ENCODE peak calls at places on chromosomes 11 and 22, in four cellular contexts. One of them, this sample, is unnamed.

GRCh38 chr11:121464352-121464946 is 11.7 kb upstream of the SORL1-AS1 start:
- DNase-seq in cardiac muscle cell: peak; percentile 90
- DNase-seq in neural progenitor cell: no peak
- DNase-seq in right lobe of liver: no peak
- DNase-seq in this sample: peak; percentile 89

GRCh38 chr11:27621440-27622161 is 78.7 kb downstream of the BDNF start:
- DNase-seq in neural progenitor cell: no peak
- DNase-seq in cardiac muscle cell: peak; percentile 53
- DNase-seq in right lobe of liver: peak; percentile 50
- DNase-seq in this sample: peak; percentile 78

GRCh38 chr22:49051491-49052022 is 776.1 kb downstream of the BRD1 start:
- DNase-seq in cardiac muscle cell: no peak
- DNase-seq in right lobe of liver: no peak
- DNase-seq in neural progenitor cell: no peak
- DNase-seq in this sample: no peak

GRCh38 chr22:21938071-21938822 is 14.4 kb downstream of the PPM1F start:
- DNase-seq in neural progenitor cell: peak; percentile 96
- DNase-seq in cardiac muscle cell: peak; percentile 97
- DNase-seq in right lobe of liver: peak; percentile 93
- DNase-seq in this sample: peak; percentile 85

GRCh38 chr11:59643390-59643789 is 25.4 kb downstream of the PATL1 start:
- DNase-seq in neural progenitor cell: no peak
- DNase-seq in cardiac muscle cell: no peak
- DNase-seq in right lobe of liver: no peak
- DNase-seq in this sample: no peak

GRCh38 chr11:16512163-16512562 is 155.8 kb upstream of the SOX6 start:
- DNase-seq in right lobe of liver: no peak
- DNase-seq in neural progenitor cell: no peak
- DNase-seq in cardiac muscle cell: no peak
- DNase-seq in this sample: no peak

GRCh38 chr11:123272565-123272964 is 77.5 kb upstream of the CLMP start:
- DNase-seq in neural progenitor cell: no peak
- DNase-seq in right lobe of liver: no peak
- DNase-seq in cardiac muscle cell: no peak
- DNase-seq in this sample: peak; percentile 11

GRCh38 chr22:42613869-42614268 is 814 bp downstream of the POLDIP3 start:
- DNase-seq in right lobe of liver: no peak
- DNase-seq in cardiac muscle cell: peak; percentile 28
- DNase-seq in neural progenitor cell: no peak
- DNase-seq in this sample: peak; percentile 29

GRCh38 chr11:35210886-35211546 is 72.0 kb downstream of the CD44 start:
- DNase-seq in right lobe of liver: no peak
- DNase-seq in neural progenitor cell: no peak
- DNase-seq in cardiac muscle cell: no peak
- DNase-seq in this sample: peak; percentile 17

GRCh38 chr11:61815790-61816735 is 740 bp downstream of the FADS1 start:
- DNase-seq in right lobe of liver: peak; percentile 68
- DNase-seq in cardiac muscle cell: peak; percentile 85
- DNase-seq in neural progenitor cell: peak; percentile 84
- DNase-seq in this sample: peak; percentile 56

GRCh38 chr22:27867114-27867957 is 51.7 kb downstream of the PITPNB start:
- DNase-seq in right lobe of liver: no peak
- DNase-seq in neural progenitor cell: no peak
- DNase-seq in cardiac muscle cell: peak; percentile 67
- DNase-seq in this sample: no peak

GRCh38 chr11:9150501-9150900 is 59.1 kb upstream of the SCUBE2 start:
- DNase-seq in neural progenitor cell: no peak
- DNase-seq in cardiac muscle cell: peak; percentile 39
- DNase-seq in right lobe of liver: no peak
- DNase-seq in this sample: peak; percentile 67

GRCh38 chr22:36257948-36258674 is 5.2 kb downstream of the APOL1 start:
- DNase-seq in neural progenitor cell: no peak
- DNase-seq in cardiac muscle cell: no peak
- DNase-seq in right lobe of liver: peak; percentile 36
- DNase-seq in this sample: no peak

GRCh38 chr11:48064306-48064705 is 83.9 kb downstream of the PTPRJ start:
- DNase-seq in right lobe of liver: no peak
- DNase-seq in cardiac muscle cell: peak; percentile 68
- DNase-seq in neural progenitor cell: no peak
- DNase-seq in this sample: peak; percentile 89

GRCh38 chr22:22128440-22128839 is 116.1 kb upstream of the VPREB1 start:
- DNase-seq in neural progenitor cell: no peak
- DNase-seq in cardiac muscle cell: no peak
- DNase-seq in right lobe of liver: no peak
- DNase-seq in this sample: no peak

GRCh38 chr22:24420072-24420976 is 7.1 kb upstream of the ADORA2A start:
- DNase-seq in right lobe of liver: peak; percentile 49
- DNase-seq in cardiac muscle cell: no peak
- DNase-seq in neural progenitor cell: peak; percentile 87
- DNase-seq in this sample: no peak

GRCh38 chr11:66188580-66188979 is 79.9 kb upstream of the RAB1B start:
- DNase-seq in cardiac muscle cell: peak; percentile 70
- DNase-seq in neural progenitor cell: no peak
- DNase-seq in right lobe of liver: no peak
- DNase-seq in this sample: peak; percentile 56

GRCh38 chr11:69127884-69128283 is 27.9 kb upstream of the SMIM38 start:
- DNase-seq in right lobe of liver: no peak
- DNase-seq in neural progenitor cell: no peak
- DNase-seq in cardiac muscle cell: no peak
- DNase-seq in this sample: no peak

GRCh38 chr22:49983148-49984042 is 22.8 kb downstream of the PIM3 start:
- DNase-seq in right lobe of liver: no peak
- DNase-seq in neural progenitor cell: peak; percentile 65
- DNase-seq in cardiac muscle cell: peak; percentile 46
- DNase-seq in this sample: no peak

GRCh38 chr22:20408891-20409290 is 14.9 kb downstream of the ZNF74 start:
- DNase-seq in neural progenitor cell: no peak
- DNase-seq in right lobe of liver: no peak
- DNase-seq in cardiac muscle cell: no peak
- DNase-seq in this sample: no peak

GRCh38 chr11:113457784-113458183 is 17.4 kb downstream of the DRD2 start:
- DNase-seq in right lobe of liver: no peak
- DNase-seq in cardiac muscle cell: no peak
- DNase-seq in neural progenitor cell: peak; percentile 71
- DNase-seq in this sample: no peak

GRCh38 chr11:61769169-61769920 is 16.9 kb downstream of the MYRF start:
- DNase-seq in right lobe of liver: no peak
- DNase-seq in neural progenitor cell: peak; percentile 63
- DNase-seq in cardiac muscle cell: peak; percentile 76
- DNase-seq in this sample: no peak

GRCh38 chr11:61679893-61680621 is at the start of gene DAGLA:
- DNase-seq in cardiac muscle cell: peak; percentile 72
- DNase-seq in neural progenitor cell: peak; percentile 89
- DNase-seq in right lobe of liver: peak; percentile 67
- DNase-seq in this sample: peak; percentile 45

GRCh38 chr11:103585911-103586310 is 450.5 kb upstream of the DDI1 start:
- DNase-seq in neural progenitor cell: no peak
- DNase-seq in right lobe of liver: no peak
- DNase-seq in cardiac muscle cell: no peak
- DNase-seq in this sample: no peak

GRCh38 chr22:35835998-35836691 is 118.5 kb downstream of the APOL5 start:
- DNase-seq in neural progenitor cell: peak; percentile 75
- DNase-seq in right lobe of liver: peak; percentile 60
- DNase-seq in cardiac muscle cell: peak; percentile 91
- DNase-seq in this sample: peak; percentile 92

GRCh38 chr11:46475041-46475925 is 83.7 kb upstream of the CHRM4 start:
- DNase-seq in right lobe of liver: no peak
- DNase-seq in cardiac muscle cell: no peak
- DNase-seq in neural progenitor cell: no peak
- DNase-seq in this sample: no peak

GRCh38 chr11:4680341-4680740 is 17.3 kb downstream of the OR51E2 start:
- DNase-seq in cardiac muscle cell: no peak
- DNase-seq in right lobe of liver: no peak
- DNase-seq in neural progenitor cell: no peak
- DNase-seq in this sample: no peak

GRCh38 chr11:102345923-102346322 is 1.1 kb upstream of the BIRC2 start:
- DNase-seq in cardiac muscle cell: peak; percentile 24
- DNase-seq in neural progenitor cell: no peak
- DNase-seq in right lobe of liver: no peak
- DNase-seq in this sample: peak; percentile 49
- H3K4me3 ChIP-seq in cardiac muscle cell: peak overlapping the region; percentile 47
- H3K4me3 ChIP-seq in neural progenitor cell: peak overlapping the region; percentile 81
- H3K4me3 ChIP-seq in right lobe of liver: peak overlapping the region; percentile 77
- H3K4me3 ChIP-seq in this sample: peak overlapping the region; percentile 84

GRCh38 chr22:29476116-29476515 is 3.9 kb upstream of the NEFH start:
- DNase-seq in neural progenitor cell: peak; percentile 59
- DNase-seq in cardiac muscle cell: no peak
- DNase-seq in right lobe of liver: no peak
- DNase-seq in this sample: no peak
- H3K4me3 ChIP-seq in neural progenitor cell: no peak overlapping the region
- H3K4me3 ChIP-seq in cardiac muscle cell: no peak overlapping the region
- H3K4me3 ChIP-seq in right lobe of liver: no peak overlapping the region
- H3K4me3 ChIP-seq in this sample: no peak overlapping the region

DNA sequence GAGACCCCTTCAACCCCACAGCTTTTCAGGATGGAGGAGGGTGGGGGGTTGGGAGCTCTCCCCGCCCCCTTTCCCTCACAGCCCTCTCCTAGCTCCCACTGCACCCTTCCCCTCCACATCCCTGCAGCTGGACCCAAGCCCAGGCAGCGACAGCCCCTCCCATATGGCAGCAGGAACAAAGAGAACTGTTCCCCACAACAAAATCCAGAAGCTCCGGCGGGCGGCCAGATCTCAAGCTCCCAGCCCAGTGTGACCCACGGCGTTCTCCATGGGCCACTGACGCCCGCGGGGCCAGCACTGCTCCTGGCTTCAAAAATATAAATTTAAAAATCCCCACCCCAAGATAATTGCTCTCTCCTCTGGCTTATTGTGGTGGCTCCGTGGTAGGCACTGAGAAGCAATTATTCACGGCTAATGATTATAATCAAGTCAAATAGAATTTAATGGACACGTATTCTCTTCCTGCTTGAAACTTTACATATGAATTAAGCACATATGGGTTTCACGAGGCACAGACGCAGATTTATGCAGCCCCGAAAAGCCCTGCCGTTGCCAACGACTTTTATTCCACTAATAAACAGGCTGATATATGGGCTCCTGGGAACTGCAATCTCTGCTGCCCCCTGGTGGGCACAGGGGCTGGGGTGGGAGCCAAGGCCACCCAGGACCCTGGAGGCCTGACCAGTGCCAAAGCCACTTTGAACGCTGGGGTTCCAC is 17.6 kb downstream of the MACROD1 start:
- DNase-seq in neural progenitor cell: peak; percentile 84
- DNase-seq in cardiac muscle cell: peak; percentile 84
- DNase-seq in right lobe of liver: peak; percentile 69
- DNase-seq in this sample: peak; percentile 66
- H3K4me3 ChIP-seq in neural progenitor cell: peak overlapping the region; percentile 25
- H3K4me3 ChIP-seq in cardiac muscle cell: no peak overlapping the region
- H3K4me3 ChIP-seq in right lobe of liver: no peak overlapping the region
- H3K4me3 ChIP-seq in this sample: no peak overlapping the region

GRCh38 chr11:209275-210121 is 2.0 kb downstream of the RIC8A start:
- DNase-seq in right lobe of liver: peak; percentile 44
- DNase-seq in cardiac muscle cell: no peak
- DNase-seq in neural progenitor cell: no peak
- DNase-seq in this sample: peak; percentile 31

GRCh38 chr11:208917-209260 is 1.4 kb downstream of the RIC8A start:
- DNase-seq in cardiac muscle cell: no peak
- DNase-seq in right lobe of liver: peak; percentile 61
- DNase-seq in neural progenitor cell: no peak
- DNase-seq in this sample: no peak

GRCh38 chr11:211295-211694 is 3.8 kb downstream of the RIC8A start:
- DNase-seq in right lobe of liver: peak; percentile 41
- DNase-seq in neural progenitor cell: no peak
- DNase-seq in cardiac muscle cell: no peak
- DNase-seq in this sample: no peak

GRCh38 chr11:210803-211180 is 3.3 kb downstream of the RIC8A start:
- DNase-seq in cardiac muscle cell: no peak
- DNase-seq in right lobe of liver: peak; percentile 38
- DNase-seq in neural progenitor cell: no peak
- DNase-seq in this sample: no peak

DNA sequence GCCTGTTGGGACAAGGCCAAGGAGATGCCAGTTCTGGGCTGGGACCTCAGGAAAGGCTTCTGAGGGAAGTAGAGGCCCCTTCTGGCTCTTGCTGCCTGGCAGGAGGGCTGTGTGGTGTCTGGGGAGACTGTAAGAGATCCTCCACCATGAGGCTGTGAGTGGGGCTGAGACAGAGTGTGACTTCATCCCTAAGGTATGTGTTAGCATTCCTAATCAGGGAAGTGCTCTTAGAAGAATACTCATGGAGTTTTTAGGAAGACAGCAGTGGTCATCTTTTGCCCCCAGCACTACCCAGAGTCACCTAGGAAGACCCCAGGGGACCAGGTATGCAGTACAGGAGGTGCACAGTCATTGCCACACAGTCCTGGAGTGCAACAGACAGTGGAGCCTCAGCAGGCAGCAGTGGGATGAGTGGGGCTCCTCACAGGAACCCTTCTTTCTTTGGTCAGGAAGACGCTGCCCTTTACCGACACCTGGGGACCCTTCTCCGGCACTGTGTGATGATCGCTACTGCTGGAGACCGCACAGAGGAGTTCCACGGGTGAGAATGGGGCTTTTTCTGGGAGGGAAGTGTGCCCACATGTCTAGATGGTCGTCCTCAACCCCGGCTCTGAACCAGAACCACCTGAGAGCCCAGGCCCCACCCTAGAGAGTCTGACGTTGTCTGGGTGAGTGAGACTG is 2.8 kb downstream of the RIC8A start:
- DNase-seq in right lobe of liver: peak; percentile 42
- DNase-seq in cardiac muscle cell: peak; percentile 66
- DNase-seq in neural progenitor cell: no peak
- DNase-seq in this sample: peak; percentile 87
- H3K4me3 ChIP-seq in right lobe of liver: no peak overlapping the region
- H3K4me3 ChIP-seq in cardiac muscle cell: no peak overlapping the region
- H3K4me3 ChIP-seq in neural progenitor cell: no peak overlapping the region
- H3K4me3 ChIP-seq in this sample: peak overlapping the region; percentile 99